ENCODE peak calls at places on chromosomes 2 and 18, in ten cellular contexts. X is OCI-LY7, G is lower leg skin, O is GM12864, P is neural crest cell, W is tibial artery, E is uterus, Q is fibroblast of lung, T is coronary artery, F is osteocyte. M is an unnamed sample.

GRCh38 chr18:71047882-71048281 is 759.0 kb downstream of the SOCS6 start:
- DNase-seq in W (no peak), F (no peak), Q (no peak), P (no peak), G (no peak), T (no peak), E (no peak), O (no peak), X (no peak), M (no peak)

GRCh38 chr2:231800493-231801091 is 14.3 kb downstream of the COPS7B start:
- DNase-seq in W (no peak), X (peak; percentile 47), O (no peak), Q (peak; percentile 17), F (no peak), E (no peak), G (no peak), T (no peak), P (peak; percentile 55), M (peak; percentile 40)

GRCh38 chr2:191351298-191351697 is 106.1 kb downstream of the MYO1B start:
- DNase-seq in T (no peak), W (no peak), Q (peak; percentile 59), P (no peak), E (no peak), O (no peak), G (no peak), X (no peak), F (no peak), M (no peak)

GRCh38 chr2:2570871-2571270 is 239.8 kb upstream of the MYT1L start:
- DNase-seq in Q (no peak), T (peak; percentile 45), O (no peak), E (no peak), G (no peak), W (peak; percentile 52), X (no peak), P (no peak), F (peak; percentile 78), M (peak; percentile 5)

GRCh38 chr18:45167109-45167551 is 448.1 kb upstream of the SLC14A2 start:
- DNase-seq in T (no peak), G (no peak), Q (peak; percentile 69), F (no peak), P (no peak), W (no peak), O (no peak), X (no peak), E (no peak), M (no peak)

GRCh38 chr18:30409120-30409519 is 633.4 kb downstream of the DSC3 start:
- DNase-seq in P (no peak), W (no peak), F (no peak), X (no peak), T (no peak), G (no peak), Q (no peak), E (no peak), O (no peak), M (no peak)

GRCh38 chr2:5546176-5546575 is 146.0 kb upstream of the SOX11 start:
- DNase-seq in T (no peak), X (no peak), E (no peak), Q (peak; percentile 86), W (no peak), O (no peak), F (no peak), G (no peak), P (no peak), M (no peak)

GRCh38 chr18:908631-909621 is 4.3 kb downstream of the ADCYAP1 start:
- DNase-seq in T (no peak), E (no peak), Q (no peak), F (no peak), P (no peak), G (no peak), X (no peak), W (no peak), O (no peak), M (peak; percentile 49)

GRCh38 chr2:120353591-120353898 is 7.6 kb downstream of the INHBB start:
- DNase-seq in T (no peak), G (no peak), Q (no peak), W (no peak), F (no peak), X (no peak), O (no peak), E (no peak), P (no peak), M (no peak)

GRCh38 chr2:98013407-98014042 is 17.8 kb upstream of the TMEM131 start:
- DNase-seq in E (no peak), Q (peak; percentile 89), F (no peak), X (no peak), P (no peak), T (no peak), W (no peak), O (peak; percentile 83), G (no peak), M (peak; percentile 34)

GRCh38 chr2:83650897-83651296 is 808.2 kb downstream of the SUCLG1 start:
- DNase-seq in E (no peak), G (no peak), X (no peak), F (no peak), T (no peak), O (no peak), Q (peak; percentile 3), W (no peak), P (no peak), M (no peak)

GRCh38 chr2:207166349-207167128 is 791 bp upstream of the KLF7 start:
- DNase-seq in Q (peak; percentile 81), G (peak; percentile 69), F (peak; percentile 93), E (peak; percentile 82), T (peak; percentile 89), O (no peak), W (peak; percentile 90), P (peak; percentile 67), X (no peak), M (peak; percentile 85)
- TF ChIP-seq CTCF in Q (no peak), G (no peak), F (peak; percentile 13), E (peak; percentile 32), T (no peak), O (no peak), W (peak; percentile 61), P (peak; percentile 43), X (no peak), M (no peak)

GRCh38 chr2:106120432-106120831 is 73.7 kb downstream of the UXS1 start:
- DNase-seq in X (no peak), E (no peak), W (no peak), F (no peak), Q (no peak), T (peak; percentile 9), G (no peak), O (no peak), P (no peak), M (no peak)

GRCh38 chr2:106117347-106117746 is 76.8 kb downstream of the UXS1 start:
- DNase-seq in O (no peak), G (no peak), P (no peak), W (no peak), F (no peak), Q (no peak), E (no peak), T (no peak), X (no peak), M (no peak)

GRCh38 chr2:106116248-106116647 is 77.9 kb downstream of the UXS1 start:
- DNase-seq in E (no peak), X (no peak), G (no peak), T (peak; percentile 56), P (no peak), Q (no peak), F (no peak), W (no peak), O (no peak), M (no peak)

GRCh38 chr2:106117882-106118684 is 76.0 kb downstream of the UXS1 start:
- DNase-seq in E (no peak), X (no peak), F (no peak), P (no peak), O (no peak), T (peak; percentile 45), W (no peak), Q (peak; percentile 24), G (no peak), M (no peak)

DNA sequence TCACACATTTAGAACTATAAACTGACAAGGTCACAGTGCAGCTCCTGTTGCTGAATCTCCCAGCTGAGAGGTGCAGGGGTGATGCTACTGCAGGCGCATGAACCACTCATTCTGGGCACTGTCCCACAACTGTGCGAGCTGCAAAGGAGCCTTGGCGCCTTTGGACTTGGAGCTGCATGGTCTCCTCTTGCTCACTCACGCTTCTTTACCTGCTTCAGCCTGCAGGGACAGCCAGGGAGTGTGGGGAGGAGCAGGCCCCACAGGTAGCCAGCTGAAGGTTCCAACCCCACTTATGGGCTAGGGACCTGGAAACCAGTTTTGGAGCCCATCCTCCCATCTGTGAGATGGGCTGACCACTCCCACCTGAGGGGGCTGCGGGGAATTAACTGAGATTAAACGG is 75.0 kb downstream of the UXS1 start:
- DNase-seq in P (no peak), F (no peak), G (no peak), Q (no peak), X (no peak), W (no peak), O (no peak), E (no peak), T (peak; percentile 59), M (no peak)
- TF ChIP-seq CTCF in P (no peak), F (no peak), G (no peak), Q (no peak), X (no peak), W (no peak), O (no peak), E (no peak), T (no peak), M (no peak)

GRCh38 chr2:19677215-19677777 is 224.5 kb downstream of the TTC32 start:
- DNase-seq in O (no peak), F (no peak), X (no peak), Q (no peak), T (peak; percentile 52), G (no peak), P (no peak), E (no peak), W (no peak), M (no peak)

GRCh38 chr2:19677825-19678518 is 223.8 kb downstream of the TTC32 start:
- DNase-seq in P (no peak), F (no peak), Q (no peak), W (peak; percentile 85), G (no peak), X (no peak), E (no peak), T (peak; percentile 73), O (no peak), M (no peak)

GRCh38 chr2:19675856-19676460 is 225.8 kb downstream of the TTC32 start:
- DNase-seq in X (no peak), Q (peak; percentile 50), E (no peak), O (no peak), G (no peak), W (no peak), F (no peak), P (no peak), T (peak; percentile 56), M (no peak)

GRCh38 chr2:19675003-19675629 is 226.7 kb downstream of the TTC32 start:
- DNase-seq in X (no peak), F (no peak), G (no peak), Q (no peak), W (no peak), E (no peak), T (no peak), O (no peak), P (no peak), M (no peak)

GRCh38 chr2:19676770-19677169 is 225.0 kb downstream of the TTC32 start:
- DNase-seq in P (no peak), O (no peak), T (peak; percentile 46), F (no peak), W (no peak), X (no peak), E (no peak), G (no peak), Q (no peak), M (no peak)
- TF ChIP-seq CTCF in P (no peak), O (peak; percentile 33), T (no peak), F (no peak), W (no peak), X (no peak), E (no peak), G (no peak), Q (no peak), M (no peak)

GRCh38 chr18:80197490-80197889 is 49.8 kb downstream of the PARD6G start:
- DNase-seq in T (no peak), Q (no peak), P (no peak), W (no peak), F (no peak), G (peak; percentile 11), E (no peak), X (no peak), O (no peak), M (no peak)
- TF ChIP-seq CTCF in T (no peak), Q (no peak), P (no peak), W (no peak), F (no peak), G (no peak), E (no peak), X (no peak), O (no peak), M (no peak)

M was measured in GM20000.